ENCODE peak calls at places on chromosomes 7 and 10, in six cellular contexts. One of them, this sample, is unnamed.

GRCh38 chr7:43308913-43309789 is 196.7 kb downstream of the HECW1 start:
- DNase-seq in H9: no peak
- DNase-seq in neuronal stem cell: no peak
- DNase-seq in IMR-90: no peak
- DNase-seq in H1: no peak
- DNase-seq in trophoblast cell: no peak
- DNase-seq in this sample: no peak

GRCh38 chr7:139645572-139646523 is 122.4 kb downstream of the CLEC2L start:
- DNase-seq in IMR-90: peak; percentile 80
- DNase-seq in H1: peak; percentile 92
- DNase-seq in neuronal stem cell: peak; percentile 87
- DNase-seq in trophoblast cell: peak; percentile 90
- DNase-seq in H9: peak; percentile 89
- DNase-seq in this sample: peak; percentile 87

GRCh38 chr10:120580651-120581259 is 123.7 kb downstream of the PLPP4 start:
- DNase-seq in H9: no peak
- DNase-seq in trophoblast cell: no peak
- DNase-seq in neuronal stem cell: no peak
- DNase-seq in IMR-90: no peak
- DNase-seq in H1: no peak
- DNase-seq in this sample: no peak

GRCh38 chr10:90175161-90175681 is 473.8 kb downstream of the KIF20B start:
- DNase-seq in H9: no peak
- DNase-seq in IMR-90: no peak
- DNase-seq in H1: no peak
- DNase-seq in neuronal stem cell: no peak
- DNase-seq in trophoblast cell: no peak
- DNase-seq in this sample: peak; percentile 53

GRCh38 chr7:81600608-81601007 is 169.2 kb downstream of the HGF start:
- DNase-seq in H9: no peak
- DNase-seq in H1: no peak
- DNase-seq in trophoblast cell: no peak
- DNase-seq in neuronal stem cell: no peak
- DNase-seq in IMR-90: peak; percentile 94
- DNase-seq in this sample: peak; percentile 30

GRCh38 chr7:152462995-152463713 is 27.4 kb upstream of the KMT2C start:
- DNase-seq in neuronal stem cell: peak; percentile 70
- DNase-seq in trophoblast cell: peak; percentile 69
- DNase-seq in H9: no peak
- DNase-seq in IMR-90: peak; percentile 55
- DNase-seq in H1: peak; percentile 89
- DNase-seq in this sample: peak; percentile 83

GRCh38 chr10:98858525-98858924 is 377.1 kb downstream of the HPSE2 start:
- DNase-seq in neuronal stem cell: no peak
- DNase-seq in H9: no peak
- DNase-seq in H1: no peak
- DNase-seq in trophoblast cell: no peak
- DNase-seq in IMR-90: peak; percentile 12
- DNase-seq in this sample: no peak

GRCh38 chr7:109003742-109004141 is 434.1 kb downstream of the DNAJB9 start:
- DNase-seq in neuronal stem cell: no peak
- DNase-seq in trophoblast cell: peak; percentile 15
- DNase-seq in H1: no peak
- DNase-seq in IMR-90: no peak
- DNase-seq in H9: no peak
- DNase-seq in this sample: peak; percentile 54

GRCh38 chr10:16141499-16141898 is 281.2 kb upstream of the MINDY3 start:
- DNase-seq in IMR-90: no peak
- DNase-seq in trophoblast cell: no peak
- DNase-seq in neuronal stem cell: no peak
- DNase-seq in H9: no peak
- DNase-seq in H1: no peak
- DNase-seq in this sample: no peak

GRCh38 chr10:44385726-44386438 is 985 bp upstream of the CXCL12 start:
- DNase-seq in H9: peak; percentile 46
- DNase-seq in H1: peak; percentile 77
- DNase-seq in neuronal stem cell: no peak
- DNase-seq in trophoblast cell: no peak
- DNase-seq in IMR-90: no peak
- DNase-seq in this sample: peak; percentile 31

GRCh38 chr10:3225589-3225988 is 53.0 kb upstream of the PITRM1 start:
- DNase-seq in H1: no peak
- DNase-seq in H9: no peak
- DNase-seq in trophoblast cell: peak; percentile 93
- DNase-seq in neuronal stem cell: no peak
- DNase-seq in IMR-90: peak; percentile 69
- DNase-seq in this sample: peak; percentile 55

GRCh38 chr7:28410628-28411578 is 1.4 kb upstream of the CREB5 start:
- DNase-seq in H9: peak; percentile 38
- DNase-seq in neuronal stem cell: peak; percentile 20
- DNase-seq in H1: peak; percentile 63
- DNase-seq in IMR-90: peak; percentile 90
- DNase-seq in trophoblast cell: peak; percentile 39
- DNase-seq in this sample: peak; percentile 87

GRCh38 chr7:28726563-28726962 is 231.6 kb downstream of the TRIL start:
- DNase-seq in H9: no peak
- DNase-seq in H1: no peak
- DNase-seq in neuronal stem cell: no peak
- DNase-seq in IMR-90: no peak
- DNase-seq in trophoblast cell: no peak
- DNase-seq in this sample: no peak

GRCh38 chr7:13802651-13803050 is 186.8 kb downstream of the ETV1 start:
- DNase-seq in H1: no peak
- DNase-seq in H9: no peak
- DNase-seq in neuronal stem cell: no peak
- DNase-seq in IMR-90: no peak
- DNase-seq in trophoblast cell: no peak
- DNase-seq in this sample: no peak
- H3K14ac ChIP-seq in H1: no peak overlapping the region
- H3K14ac ChIP-seq in H9: no peak overlapping the region
- H3K14ac ChIP-seq in neuronal stem cell: no peak overlapping the region
- H3K14ac ChIP-seq in IMR-90: no peak overlapping the region
- H3K14ac ChIP-seq in trophoblast cell: no peak overlapping the region
- H3K14ac ChIP-seq in this sample: no peak overlapping the region

GRCh38 chr7:135359633-135360032 is 126.0 kb downstream of the STRA8 start:
- DNase-seq in H9: no peak
- DNase-seq in trophoblast cell: no peak
- DNase-seq in neuronal stem cell: no peak
- DNase-seq in IMR-90: no peak
- DNase-seq in H1: no peak
- DNase-seq in this sample: no peak
- H3K14ac ChIP-seq in H9: no peak overlapping the region
- H3K14ac ChIP-seq in trophoblast cell: no peak overlapping the region
- H3K14ac ChIP-seq in neuronal stem cell: no peak overlapping the region
- H3K14ac ChIP-seq in IMR-90: no peak overlapping the region
- H3K14ac ChIP-seq in H1: no peak overlapping the region
- H3K14ac ChIP-seq in this sample: no peak overlapping the region

GRCh38 chr7:150370612-150371071 is 2.0 kb downstream of the REPIN1 start:
- DNase-seq in H1: no peak
- DNase-seq in IMR-90: peak; percentile 80
- DNase-seq in H9: no peak
- DNase-seq in neuronal stem cell: no peak
- DNase-seq in trophoblast cell: no peak
- DNase-seq in this sample: peak; percentile 80
- H3K14ac ChIP-seq in H1: no peak overlapping the region
- H3K14ac ChIP-seq in IMR-90: peak overlapping the region; percentile 44
- H3K14ac ChIP-seq in H9: no peak overlapping the region
- H3K14ac ChIP-seq in neuronal stem cell: no peak overlapping the region
- H3K14ac ChIP-seq in trophoblast cell: peak overlapping the region; percentile 99
- H3K14ac ChIP-seq in this sample: no peak overlapping the region

GRCh38 chr7:35700327-35700726 is 5.4 kb upstream of the HERPUD2 start:
- DNase-seq in neuronal stem cell: no peak
- DNase-seq in IMR-90: no peak
- DNase-seq in H9: no peak
- DNase-seq in trophoblast cell: no peak
- DNase-seq in H1: no peak
- DNase-seq in this sample: no peak
- H3K14ac ChIP-seq in neuronal stem cell: no peak overlapping the region
- H3K14ac ChIP-seq in IMR-90: no peak overlapping the region
- H3K14ac ChIP-seq in H9: no peak overlapping the region
- H3K14ac ChIP-seq in trophoblast cell: no peak overlapping the region
- H3K14ac ChIP-seq in H1: no peak overlapping the region
- H3K14ac ChIP-seq in this sample: no peak overlapping the region

GRCh38 chr10:110350812-110351211 is 46.1 kb upstream of the SMNDC1 start:
- DNase-seq in trophoblast cell: peak; percentile 44
- DNase-seq in H9: no peak
- DNase-seq in H1: no peak
- DNase-seq in neuronal stem cell: no peak
- DNase-seq in IMR-90: peak; percentile 57
- DNase-seq in this sample: no peak
- H3K14ac ChIP-seq in trophoblast cell: no peak overlapping the region
- H3K14ac ChIP-seq in H9: no peak overlapping the region
- H3K14ac ChIP-seq in H1: no peak overlapping the region
- H3K14ac ChIP-seq in neuronal stem cell: no peak overlapping the region
- H3K14ac ChIP-seq in IMR-90: no peak overlapping the region
- H3K14ac ChIP-seq in this sample: no peak overlapping the region

DNA sequence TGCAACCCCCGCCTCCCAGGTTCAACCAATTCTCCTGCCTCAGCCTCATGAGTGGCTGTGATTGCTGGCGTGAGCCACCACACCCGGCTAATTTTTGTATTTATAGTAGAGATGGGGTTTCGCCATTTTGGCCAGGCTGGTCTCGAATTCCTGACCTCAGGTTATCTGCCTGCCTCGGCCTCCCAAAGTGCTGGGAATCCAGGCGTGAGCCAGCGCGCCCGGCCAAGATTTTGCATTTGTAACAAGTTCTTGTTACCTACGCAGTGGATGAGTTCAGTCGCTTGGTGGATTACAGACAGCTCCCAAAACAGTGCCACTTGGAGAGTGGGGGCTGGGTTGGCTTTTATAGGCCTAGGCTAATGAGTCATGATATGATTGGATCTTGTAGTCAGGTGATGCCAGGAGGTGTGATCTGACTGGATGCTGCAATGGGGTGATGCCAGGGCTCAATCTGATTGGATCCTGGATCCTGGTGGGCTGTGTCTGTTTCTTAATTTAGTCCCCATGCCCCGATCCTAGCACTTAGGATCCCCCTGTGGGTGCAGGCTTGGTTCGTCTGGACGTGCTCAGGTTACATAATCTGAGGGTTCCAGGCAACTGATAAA is 20.3 kb downstream of the SBDS start:
- DNase-seq in IMR-90: no peak
- DNase-seq in H1: no peak
- DNase-seq in neuronal stem cell: no peak
- DNase-seq in H9: no peak
- DNase-seq in trophoblast cell: no peak
- DNase-seq in this sample: no peak
- H3K14ac ChIP-seq in IMR-90: no peak overlapping the region
- H3K14ac ChIP-seq in H1: no peak overlapping the region
- H3K14ac ChIP-seq in neuronal stem cell: no peak overlapping the region
- H3K14ac ChIP-seq in H9: no peak overlapping the region
- H3K14ac ChIP-seq in trophoblast cell: no peak overlapping the region
- H3K14ac ChIP-seq in this sample: no peak overlapping the region